ENCODE peak calls at places on chromosomes 3 and 15, in five cellular contexts. L is CD4-positive, alpha-beta T cell; Y is HuH-7.5; O is stimulated activated CD8-positive, alpha-beta memory T cell treated with anti-CD3 and anti-CD28 coated beads, Interleukin-7, amount 100 ng/mL, for 4 hours; K is aorta. X is an unnamed sample.

GRCh38 chr3:194955979-194956696 is 270.5 kb downstream of the FAM43A start:
- DNase-seq in L (no peak), Y (no peak), O (no peak), K (no peak), X (no peak)

GRCh38 chr15:82568986-82569385 is 28.7 kb upstream of the RPS17 start:
- DNase-seq in L (no peak), Y (no peak), O (no peak), K (no peak), X (no peak)

GRCh38 chr3:62718011-62718410 is 157.2 kb downstream of the CADPS start:
- DNase-seq in L (no peak), Y (no peak), O (no peak), K (no peak), X (no peak)

GRCh38 chr3:183301937-183302580 is 49.0 kb downstream of the B3GNT5 start:
- DNase-seq in L (no peak), Y (no peak), O (no peak), K (no peak), X (no peak)

GRCh38 chr3:167350245-167350862 is 29.7 kb downstream of the ZBBX start:
- DNase-seq in L (no peak), Y (peak; percentile 2), O (no peak), K (no peak), X (no peak)

GRCh38 chr3:192155194-192155593 is 572.1 kb downstream of the FGF12 start:
- DNase-seq in L (no peak), Y (no peak), O (no peak), K (no peak), X (no peak)

GRCh38 chr3:136074546-136074945 is 109.0 kb downstream of the PPP2R3A start:
- DNase-seq in L (no peak), Y (no peak), O (no peak), K (no peak), X (no peak)

GRCh38 chr3:65971281-65972252 is 67.2 kb downstream of the MAGI1 start:
- DNase-seq in L (no peak), Y (no peak), O (no peak), K (no peak), X (no peak)

GRCh38 chr3:185815391-185816282 is 9.2 kb downstream of the IGF2BP2 start:
- DNase-seq in L (no peak), Y (no peak), O (no peak), K (no peak), X (no peak)

GRCh38 chr3:52769786-52770445 is 824 bp downstream of the NEK4 start:
- DNase-seq in L (no peak), Y (no peak), O (no peak), K (peak; percentile 24), X (no peak)

GRCh38 chr3:105944281-105944680 is 75.5 kb upstream of the CBLB start:
- DNase-seq in L (no peak), Y (no peak), O (no peak), K (no peak), X (no peak)

GRCh38 chr3:123733805-123734526 is 149.1 kb upstream of the HACD2 start:
- DNase-seq in L (no peak), Y (no peak), O (no peak), K (no peak), X (no peak)

GRCh38 chr3:82376883-82377282 is 615.4 kb upstream of the GBE1 start:
- DNase-seq in L (no peak), Y (no peak), O (no peak), K (no peak), X (no peak)

GRCh38 chr3:160130950-160131349 is 94.3 kb upstream of the C3orf80 start:
- DNase-seq in L (no peak), Y (no peak), O (no peak), K (no peak), X (no peak)

GRCh38 chr3:132486086-132486485 is 68.8 kb downstream of the DNAJC13 start:
- DNase-seq in L (no peak), Y (no peak), O (no peak), K (no peak), X (no peak)

GRCh38 chr3:17079933-17080332 is 195.2 kb downstream of the PLCL2 start:
- DNase-seq in L (no peak), Y (no peak), O (no peak), K (no peak), X (no peak)

GRCh38 chr15:58852347-58852746 is 81.1 kb downstream of the SLTM start:
- DNase-seq in L (no peak), Y (no peak), O (no peak), K (no peak), X (no peak)

GRCh38 chr3:195613468-195614069 is 29.8 kb upstream of the APOD start:
- DNase-seq in L (no peak), Y (no peak), O (no peak), K (no peak), X (peak; percentile 39)

GRCh38 chr3:122105626-122106025 is 50.5 kb downstream of the CD86 start:
- DNase-seq in L (no peak), Y (no peak), O (no peak), K (no peak), X (no peak)

GRCh38 chr3:19149388-19149787 is 1.1 kb downstream of the KCNH8 start:
- DNase-seq in L (peak; percentile 6), Y (peak; percentile 51), O (no peak), K (no peak), X (no peak)

GRCh38 chr3:59836525-59836924 is 786.7 kb upstream of the CFAP20DC start:
- DNase-seq in L (no peak), Y (no peak), O (no peak), K (no peak), X (no peak)

GRCh38 chr3:157572559-157573270 is 69.5 kb upstream of the VEPH1 start:
- DNase-seq in L (no peak), Y (peak; percentile 15), O (no peak), K (no peak), X (no peak)

GRCh38 chr15:69652906-69653305 is 200.3 kb downstream of the RPLP1 start:
- DNase-seq in L (no peak), Y (no peak), O (no peak), K (no peak), X (no peak)

GRCh38 chr3:101070260-101071121 is 77.3 kb upstream of the ABI3BP start:
- DNase-seq in L (peak; percentile 29), Y (peak; percentile 46), O (peak; percentile 10), K (peak; percentile 80), X (no peak)

GRCh38 chr3:181250714-181251113 is 261.2 kb upstream of the DNAJC19 start:
- DNase-seq in L (no peak), Y (no peak), O (no peak), K (no peak), X (no peak)

GRCh38 chr15:72140088-72140487 is 21.9 kb downstream of the SENP8 start:
- DNase-seq in L (no peak), Y (no peak), O (no peak), K (no peak), X (no peak)

GRCh38 chr3:10505791-10506585 is 602 bp upstream of the ATP2B2 start:
- DNase-seq in L (no peak), Y (no peak), O (no peak), K (no peak), X (no peak)

GRCh38 chr3:126529585-126530170 is 5.7 kb downstream of the CHST13 start:
- DNase-seq in L (no peak), Y (no peak), O (no peak), K (peak; percentile 49), X (no peak)

GRCh38 chr3:148759425-148759824 is 61.7 kb downstream of the AGTR1 start:
- DNase-seq in L (no peak), Y (no peak), O (no peak), K (no peak), X (no peak)

GRCh38 chr3:133274477-133274876 is 125.4 kb upstream of the BFSP2 start:
- DNase-seq in L (no peak), Y (no peak), O (no peak), K (no peak), X (no peak)

GRCh38 chr3:184261270-184262165 is at the start of gene CAMK2N2:
- DNase-seq in L (no peak), Y (peak; percentile 95), O (peak; percentile 62), K (peak; percentile 85), X (peak; percentile 69)

GRCh38 chr15:94844188-94844532 is 612.8 kb downstream of the MCTP2 start:
- DNase-seq in L (no peak), Y (no peak), O (no peak), K (no peak), X (no peak)

GRCh38 chr3:37174532-37175126 is at the start of gene LRRFIP2:
- DNase-seq in L (no peak), Y (no peak), O (no peak), K (no peak), X (no peak)

X was measured in tibial artery.